ENCODE peak calls at places on chromosomes 6 and 20, in nine cellular contexts. N is ascending aorta, L is stomach, V is Panc1, P is adrenal gland, B is DND-41, T is left ventricle myocardium inferior, Q is suprapubic skin, F is heart left ventricle. C is an unnamed sample. For H3K27me3 and H3K4me1, the result is how much of the 10 kb centered on the place peaks cover.

GRCh38 chr20:62303327-62304226 is 780 bp downstream of the ADRM1 start:
- DNase-seq in P (peak), Q (no peak), T (no peak), V (no peak), L (no peak), F (no peak), B (peak), N (no peak), C (no peak)

GRCh38 chr6:159056003-159056402 is 11.2 kb upstream of the TAGAP start:
- DNase-seq in F (no peak), V (no peak), L (no peak), B (no peak), N (no peak), P (no peak), T (no peak), Q (no peak), C (no peak)

GRCh38 chr20:22861231-22861980 is 173.7 kb upstream of the SSTR4 start:
- DNase-seq in T (no peak), B (no peak), Q (no peak), F (no peak), L (no peak), V (no peak), P (no peak), N (no peak), C (no peak)

GRCh38 chr6:151544453-151544852 is 50.6 kb downstream of the CCDC170 start:
- DNase-seq in N (no peak), F (no peak), T (no peak), V (no peak), B (no peak), L (no peak), P (no peak), Q (no peak), C (no peak)

GRCh38 chr6:161894436-161894835 is 620.6 kb upstream of the AGPAT4 start:
- DNase-seq in Q (no peak), L (no peak), T (no peak), F (no peak), P (no peak), V (no peak), B (no peak), N (no peak), C (no peak)

GRCh38 chr6:72952808-72953630 is 272.3 kb downstream of the KHDC1L start:
- DNase-seq in B (no peak), T (no peak), V (no peak), L (no peak), N (no peak), Q (no peak), F (no peak), P (no peak), C (no peak)

GRCh38 chr6:44022296-44022661 is 105.0 kb downstream of the MRPL14 start:
- DNase-seq in V (no peak), L (no peak), B (no peak), N (no peak), Q (no peak), T (no peak), P (no peak), F (no peak), C (no peak)

GRCh38 chr6:42239333-42239732 is 21.7 kb upstream of the MRPS10 start:
- DNase-seq in L (no peak), T (no peak), V (no peak), F (no peak), B (no peak), Q (no peak), P (no peak), N (no peak), C (no peak)

GRCh38 chr20:31607640-31608255 is 2.7 kb downstream of the ID1 start:
- DNase-seq in N (no peak), Q (no peak), P (no peak), B (no peak), T (no peak), L (no peak), F (no peak), V (no peak), C (no peak)

GRCh38 chr6:43953794-43954310 is 173.4 kb downstream of the MRPL14 start:
- DNase-seq in L (no peak), Q (no peak), F (peak), T (peak), P (peak), N (no peak), V (no peak), B (peak), C (no peak)

GRCh38 chr6:51398064-51398740 is 579.5 kb downstream of the TFAP2B start:
- DNase-seq in F (no peak), T (no peak), Q (no peak), B (no peak), V (peak), L (no peak), N (no peak), P (no peak), C (no peak)

GRCh38 chr20:8879669-8880068 is 189.2 kb upstream of the PLCB4 start:
- DNase-seq in V (no peak), P (no peak), T (no peak), F (no peak), N (no peak), Q (no peak), L (no peak), B (no peak), C (no peak)

GRCh38 chr20:57535297-57535696 is 10.4 kb upstream of the CTCFL start:
- DNase-seq in L (no peak), B (no peak), V (no peak), P (no peak), N (no peak), Q (no peak), F (no peak), T (no peak), C (no peak)

GRCh38 chr6:14543971-14544620 is 426.5 kb downstream of the CD83 start:
- DNase-seq in P (no peak), L (no peak), F (no peak), B (no peak), V (no peak), Q (no peak), T (no peak), N (no peak), C (no peak)

GRCh38 chr6:138485005-138485545 is 14.2 kb downstream of the NHSL1 start:
- DNase-seq in F (no peak), V (no peak), N (no peak), L (no peak), B (no peak), T (no peak), Q (no peak), P (no peak), C (no peak)

GRCh38 chr6:161140554-161140875 is 133.3 kb downstream of the AGPAT4 start:
- DNase-seq in Q (no peak), L (no peak), N (no peak), P (no peak), T (no peak), F (no peak), B (no peak), V (no peak), C (no peak)

GRCh38 chr6:42128460-42129359 is 13.7 kb downstream of the C6orf132 start:
- DNase-seq in B (no peak), F (no peak), V (no peak), T (no peak), N (no peak), Q (no peak), P (peak), L (no peak), C (no peak)

DNA sequence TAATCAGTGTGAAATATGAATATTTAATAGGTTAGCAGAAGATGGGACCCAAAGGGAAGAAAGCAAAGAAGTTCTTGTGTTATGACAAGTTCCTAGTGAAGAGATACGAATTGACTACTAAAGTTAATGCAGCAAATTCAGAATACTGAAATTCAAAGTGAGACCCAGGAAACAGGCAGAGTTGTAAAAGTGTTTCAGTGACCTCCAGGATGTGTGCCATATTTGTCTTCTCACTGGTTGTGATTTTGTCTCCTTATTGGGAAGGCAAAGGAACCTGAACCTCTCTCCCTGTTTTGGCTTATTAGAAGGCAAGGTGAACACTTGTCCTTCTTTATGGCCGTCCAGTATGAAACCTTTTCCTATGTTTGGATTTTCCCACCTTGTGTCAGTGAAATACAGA is 51.8 kb upstream of the DTNBP1 start:
- DNase-seq in N (no peak), Q (no peak), T (no peak), V (no peak), P (no peak), L (no peak), B (no peak), F (no peak), C (no peak)
- H3K27me3 ChIP-seq in N (under half), Q (under half), T (under half), V (under half), P (under half), L (under half), B (under half), F (under half), C (under half)

DNA sequence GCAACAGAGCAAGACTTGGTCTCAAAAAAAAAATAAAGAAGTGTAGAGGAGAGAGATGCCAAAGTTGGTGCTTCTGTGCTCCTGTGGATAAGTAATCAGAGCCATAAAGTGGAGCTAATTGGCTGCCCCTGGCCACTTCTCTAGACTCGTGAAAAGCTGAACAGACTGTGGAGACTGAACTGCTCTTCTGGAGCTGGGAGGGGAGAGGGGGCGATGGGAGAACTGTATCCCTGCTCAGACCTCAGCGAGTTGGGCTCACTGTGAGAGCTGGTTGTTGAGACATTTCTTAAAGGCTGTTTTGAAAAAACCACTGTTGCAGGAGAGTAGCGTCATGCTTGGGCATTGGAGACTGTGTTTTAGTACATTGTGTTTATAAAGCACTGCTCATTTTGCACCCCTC is 125.7 kb downstream of the TCP11 start:
- DNase-seq in L (no peak), P (no peak), Q (no peak), V (no peak), N (no peak), F (no peak), B (no peak), T (no peak), C (no peak)
- H3K4me1 ChIP-seq in L (under half), P (half or more), Q (half or more), V (under half), N (under half), F (half or more), B (under half), T (half or more), C (under half)

DNA sequence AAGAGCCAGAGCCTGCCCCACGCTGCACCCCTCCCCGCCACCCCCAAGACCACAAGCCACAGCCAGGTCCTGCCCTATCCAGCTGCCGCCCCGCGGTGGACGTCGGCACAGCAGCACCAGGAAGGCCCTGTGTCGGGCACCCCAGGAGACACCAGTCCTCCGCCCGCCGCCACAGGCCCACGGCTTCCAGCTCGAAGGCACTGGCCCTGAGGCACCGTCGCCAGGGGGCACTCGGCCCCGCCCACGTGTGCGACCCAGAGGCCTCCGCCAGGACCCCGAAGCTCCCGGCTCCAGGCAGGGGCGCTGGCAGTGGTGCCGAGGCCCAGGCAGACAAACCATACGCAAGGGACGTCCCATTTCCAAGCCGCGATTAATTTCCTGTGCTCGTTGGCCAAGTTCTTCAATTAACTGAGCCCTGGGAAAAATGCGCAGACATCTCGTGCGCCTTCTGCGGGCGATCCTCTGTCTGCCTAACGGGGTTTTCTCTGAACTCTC is 19.4 kb downstream of the KCNQ2 start:
- DNase-seq in Q (no peak), P (no peak), F (no peak), T (no peak), N (no peak), L (no peak), V (no peak), B (no peak), C (no peak)
- H3K27me3 ChIP-seq in Q (half or more), P (under half), F (under half), T (half or more), N (under half), L (under half), V (under half), B (under half), C (under half)

GRCh38 chr6:89351632-89352328 is 742 bp downstream of the UBE2J1 start:
- DNase-seq in B (no peak), F (no peak), V (no peak), N (no peak), P (no peak), Q (no peak), L (no peak), T (no peak), C (no peak)
- H3K4me1 ChIP-seq in B (half or more), F (half or more), V (under half), N (under half), P (under half), Q (under half), L (under half), T (half or more), C (under half)

DNA sequence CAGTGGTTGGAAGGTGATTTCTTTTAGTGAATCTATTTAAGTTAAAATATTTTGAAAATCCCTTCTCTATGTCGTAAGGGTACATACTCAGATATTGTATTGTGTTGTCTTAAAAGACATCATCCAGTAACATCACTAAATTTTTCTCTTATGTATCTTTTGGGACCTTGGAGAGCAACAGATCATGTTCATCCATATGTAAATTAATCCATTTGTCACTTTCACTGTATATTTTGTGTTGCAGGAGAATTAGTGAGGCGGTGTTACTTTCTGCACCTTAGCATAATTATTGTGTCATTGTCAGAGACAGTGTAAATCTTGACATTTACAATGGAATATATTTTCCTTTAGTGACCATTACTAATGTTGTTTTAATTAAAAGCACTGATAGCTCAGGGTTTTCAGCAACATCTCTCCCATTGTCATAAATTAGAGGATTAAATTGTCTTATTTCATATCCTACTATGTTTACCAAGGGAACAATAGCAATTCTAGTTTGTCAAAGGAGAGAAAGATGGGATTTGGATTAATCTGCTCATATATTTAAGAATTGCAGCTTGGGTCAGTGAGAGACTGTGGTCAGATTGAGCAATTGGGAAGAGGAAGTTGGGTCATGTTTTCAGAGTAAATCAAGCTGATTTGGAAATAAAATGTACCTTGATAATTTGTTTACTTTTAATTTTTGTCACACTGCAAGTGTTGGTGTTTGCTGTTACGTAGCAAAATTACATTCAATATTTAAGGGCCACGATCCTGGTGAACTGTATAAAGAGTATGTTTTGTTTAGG is 22.7 kb downstream of the DOK5 start:
- DNase-seq in V (no peak), N (no peak), P (no peak), Q (no peak), T (no peak), L (no peak), B (no peak), F (no peak), C (no peak)
- H3K27me3 ChIP-seq in V (under half), N (under half), P (under half), Q (under half), T (under half), L (under half), B (under half), F (under half), C (under half)

C was measured in esophagus squamous epithelium.